ENCODE peak calls at places on chromosomes 5 and 9, in four cellular contexts. One of them, this sample, is unnamed.

GRCh38 chr9:34124923-34125322 is 1.6 kb downstream of the DCAF12 start:
- DNase-seq in cardiac fibroblast: peak; percentile 20
- DNase-seq in cortex of kidney: no peak
- DNase-seq in AG08396: no peak
- DNase-seq in this sample: no peak

GRCh38 chr5:142984016-142984415 is 213.8 kb downstream of the ARHGAP26 start:
- DNase-seq in cardiac fibroblast: no peak
- DNase-seq in AG08396: no peak
- DNase-seq in cortex of kidney: no peak
- DNase-seq in this sample: no peak

GRCh38 chr5:36897616-36898015 is 21.0 kb downstream of the NIPBL start:
- DNase-seq in AG08396: peak; percentile 30
- DNase-seq in cortex of kidney: no peak
- DNase-seq in cardiac fibroblast: peak; percentile 42
- DNase-seq in this sample: no peak

GRCh38 chr9:79896390-79896789 is 324.6 kb downstream of the TLE4 start:
- DNase-seq in cardiac fibroblast: no peak
- DNase-seq in cortex of kidney: no peak
- DNase-seq in AG08396: no peak
- DNase-seq in this sample: no peak

GRCh38 chr5:82356808-82357671 is 78.9 kb upstream of the RPS23 start:
- DNase-seq in cardiac fibroblast: peak; percentile 94
- DNase-seq in AG08396: peak; percentile 50
- DNase-seq in cortex of kidney: no peak
- DNase-seq in this sample: peak; percentile 70

GRCh38 chr9:135978650-135979461 is 17.7 kb upstream of the UBAC1 start:
- DNase-seq in cortex of kidney: no peak
- DNase-seq in cardiac fibroblast: no peak
- DNase-seq in AG08396: peak; percentile 62
- DNase-seq in this sample: no peak

GRCh38 chr5:169416583-169417196 is 115.8 kb upstream of the SLIT3 start:
- DNase-seq in cardiac fibroblast: peak; percentile 90
- DNase-seq in AG08396: peak; percentile 10
- DNase-seq in cortex of kidney: no peak
- DNase-seq in this sample: no peak

GRCh38 chr9:113560621-113560915 is 97.0 kb downstream of the RGS3 start:
- DNase-seq in AG08396: no peak
- DNase-seq in cardiac fibroblast: no peak
- DNase-seq in cortex of kidney: no peak
- DNase-seq in this sample: no peak

GRCh38 chr9:33170464-33171156 is 3.5 kb upstream of the B4GALT1 start:
- DNase-seq in AG08396: no peak
- DNase-seq in cardiac fibroblast: peak; percentile 40
- DNase-seq in cortex of kidney: no peak
- DNase-seq in this sample: peak; percentile 30

GRCh38 chr5:177557796-177558195 is 3.4 kb upstream of the FAM193B start:
- DNase-seq in cardiac fibroblast: no peak
- DNase-seq in AG08396: no peak
- DNase-seq in cortex of kidney: no peak
- DNase-seq in this sample: no peak

This sample was measured in activated T-helper 2 cell treated with anti-CD3 and anti-CD28 coated beads, Interferon-gamma antibody, Interleukin-2, Interleukin-4, amounts not matched to agents 10 μg/mL and 5 μg/mL and 100 μg/mL, durations not matched to agents 14 hours and 24 hours and 36 hours.